ENCODE peak calls at places on chromosomes 11 and 22, in seven cellular contexts. A, V, N, E, P, J and M are unnamed samples.

GRCh38 chr11:121293276-121293569 is 652 bp downstream of the SC5D start:
- DNase-seq in A (peak; percentile 31), V (no peak), N (no peak), E (peak; percentile 66), P (no peak), J (no peak), M (no peak)

GRCh38 chr22:38756631-38757463 is 1.0 kb upstream of the SUN2 start:
- DNase-seq in A (no peak), V (no peak), N (no peak), E (no peak), P (no peak), J (no peak), M (peak; percentile 82)

GRCh38 chr11:10622957-10623787 is 54.7 kb upstream of the LYVE1 start:
- DNase-seq in A (no peak), V (no peak), N (peak; percentile 28), E (no peak), P (no peak), J (no peak), M (no peak)

GRCh38 chr11:131373326-131373725 is 2.9 kb downstream of the NTM start:
- DNase-seq in A (no peak), V (no peak), N (no peak), E (no peak), P (peak; percentile 85), J (no peak), M (no peak)

GRCh38 chr22:37462983-37463382 is 23.2 kb downstream of the MFNG start:
- DNase-seq in A (peak; percentile 49), V (peak; percentile 72), N (peak; percentile 81), E (peak; percentile 64), P (peak; percentile 74), J (peak; percentile 57), M (peak; percentile 50)

GRCh38 chr11:110430267-110431211 is 791 bp downstream of the FDX1 start:
- DNase-seq in A (peak; percentile 56), V (no peak), N (no peak), E (peak; percentile 75), P (peak; percentile 54), J (peak; percentile 12), M (peak; percentile 55)

GRCh38 chr11:13315517-13316432 is 38.2 kb downstream of the BMAL1 start:
- DNase-seq in A (no peak), V (no peak), N (no peak), E (no peak), P (no peak), J (no peak), M (no peak)

GRCh38 chr22:24772493-24773220 is 1.9 kb downstream of the PIWIL3 start:
- DNase-seq in A (peak; percentile 54), V (peak; percentile 79), N (peak; percentile 56), E (peak; percentile 74), P (peak; percentile 96), J (peak; percentile 30), M (no peak)

GRCh38 chr11:131584694-131585592 is 214.5 kb downstream of the NTM start:
- DNase-seq in A (no peak), V (peak; percentile 87), N (peak; percentile 91), E (no peak), P (peak; percentile 73), J (no peak), M (no peak)

GRCh38 chr11:110077866-110078325 is 15.3 kb upstream of the ZC3H12C start:
- DNase-seq in A (peak; percentile 78), V (no peak), N (no peak), E (peak; percentile 82), P (peak; percentile 28), J (no peak), M (peak; percentile 15)

GRCh38 chr22:40671369-40671768 is 7.9 kb upstream of the MCHR1 start:
- DNase-seq in A (no peak), V (no peak), N (no peak), E (no peak), P (no peak), J (no peak), M (no peak)

GRCh38 chr11:70862093-70862492 is 390.3 kb downstream of the SHANK2 start:
- DNase-seq in A (no peak), V (no peak), N (no peak), E (no peak), P (no peak), J (no peak), M (no peak)

GRCh38 chr11:13215157-13215556 is 62.4 kb upstream of the BMAL1 start:
- DNase-seq in A (peak; percentile 95), V (no peak), N (no peak), E (peak; percentile 83), P (no peak), J (no peak), M (peak; percentile 85)

GRCh38 chr22:48799227-48799970 is 1028.3 kb downstream of the BRD1 start:
- DNase-seq in A (no peak), V (no peak), N (no peak), E (no peak), P (no peak), J (no peak), M (no peak)

GRCh38 chr11:65613091-65613928 is 711 bp downstream of the MAP3K11 start:
- DNase-seq in A (no peak), V (no peak), N (no peak), E (no peak), P (no peak), J (no peak), M (no peak)

GRCh38 chr11:75627879-75628668 is 40.8 kb downstream of the MAP6 start:
- DNase-seq in A (peak; percentile 58), V (peak; percentile 53), N (no peak), E (peak; percentile 78), P (peak; percentile 10), J (no peak), M (no peak)

GRCh38 chr11:75631086-75631694 is 37.6 kb downstream of the MAP6 start:
- DNase-seq in A (peak; percentile 24), V (no peak), N (no peak), E (no peak), P (no peak), J (no peak), M (peak; percentile 29)

GRCh38 chr11:75632450-75632849 is 36.4 kb downstream of the MAP6 start:
- DNase-seq in A (no peak), V (no peak), N (no peak), E (no peak), P (no peak), J (no peak), M (no peak)

GRCh38 chr11:75625970-75626691 is 42.7 kb downstream of the MAP6 start:
- DNase-seq in A (peak; percentile 95), V (no peak), N (no peak), E (peak; percentile 95), P (peak; percentile 73), J (no peak), M (peak; percentile 33)

DNA sequence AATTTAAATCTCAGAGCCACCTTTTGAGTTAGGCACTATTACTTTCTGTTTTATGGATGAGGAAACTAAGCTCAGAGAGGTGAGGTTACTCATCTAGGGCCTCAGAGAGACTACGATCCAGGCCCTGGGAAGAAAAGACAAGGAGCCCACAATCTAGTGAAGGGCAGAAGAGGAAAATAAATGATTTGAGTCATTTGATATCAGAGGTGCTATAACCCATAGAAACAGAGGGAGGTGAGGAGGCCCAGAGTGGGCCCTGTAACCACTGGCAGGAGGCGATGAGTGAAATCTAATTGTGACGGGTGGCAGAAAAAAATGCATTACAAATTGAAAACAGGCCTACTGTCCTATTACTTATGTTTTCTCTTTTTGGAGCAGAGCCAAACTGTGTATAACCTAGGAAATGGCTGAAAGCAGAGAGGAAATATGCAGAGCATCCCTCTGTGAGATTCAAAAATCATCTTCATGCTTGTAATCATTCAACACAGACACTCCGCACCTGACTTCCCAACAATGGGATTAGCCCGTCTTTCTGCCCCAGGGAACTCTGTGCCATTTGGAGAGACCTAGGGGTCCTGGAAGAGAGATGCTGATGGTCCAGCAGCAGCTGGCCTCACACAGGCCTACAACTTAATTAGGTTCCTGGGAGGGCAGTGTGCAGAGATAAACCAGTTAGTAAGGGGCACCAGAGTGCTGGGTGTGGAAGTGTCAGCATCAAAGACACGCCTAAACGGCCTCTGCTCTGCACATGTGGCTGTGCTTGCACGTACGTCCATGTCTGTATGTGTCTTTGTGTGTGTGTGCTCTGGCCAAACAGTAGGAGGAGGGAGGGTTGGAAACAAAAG is 41.9 kb downstream of the MAP6 start:
- DNase-seq in A (peak; percentile 71), V (no peak), N (no peak), E (peak; percentile 76), P (no peak), J (no peak), M (no peak)
- H2BK120ac ChIP-seq in A (peak overlapping the region; percentile 80), V (no peak overlapping the region), N (no peak overlapping the region), E (no peak overlapping the region), P (no peak overlapping the region), J (no peak overlapping the region), M (no peak overlapping the region)

GRCh38 chr22:20786536-20786979 is 12.6 kb downstream of the SERPIND1 start:
- DNase-seq in A (no peak), V (no peak), N (no peak), E (no peak), P (no peak), J (no peak), M (no peak)
- H2AK5ac ChIP-seq in A (no peak overlapping the region), V (no peak overlapping the region), N (no peak overlapping the region), E (no peak overlapping the region), P (no peak overlapping the region), J (no peak overlapping the region), M (no peak overlapping the region)

GRCh38 chr11:1272531-1272930 is 36.9 kb downstream of the TOLLIP start:
- DNase-seq in A (no peak), V (no peak), N (no peak), E (no peak), P (no peak), J (no peak), M (no peak)

GRCh38 chr11:1270476-1270875 is 39.0 kb downstream of the TOLLIP start:
- DNase-seq in A (no peak), V (no peak), N (no peak), E (no peak), P (no peak), J (no peak), M (no peak)

GRCh38 chr11:1271406-1271805 is 38.0 kb downstream of the TOLLIP start:
- DNase-seq in A (no peak), V (no peak), N (no peak), E (no peak), P (no peak), J (no peak), M (no peak)

GRCh38 chr11:1271002-1271401 is 38.4 kb downstream of the TOLLIP start:
- DNase-seq in A (peak; percentile 12), V (no peak), N (no peak), E (peak; percentile 7), P (peak; percentile 67), J (no peak), M (no peak)

DNA sequence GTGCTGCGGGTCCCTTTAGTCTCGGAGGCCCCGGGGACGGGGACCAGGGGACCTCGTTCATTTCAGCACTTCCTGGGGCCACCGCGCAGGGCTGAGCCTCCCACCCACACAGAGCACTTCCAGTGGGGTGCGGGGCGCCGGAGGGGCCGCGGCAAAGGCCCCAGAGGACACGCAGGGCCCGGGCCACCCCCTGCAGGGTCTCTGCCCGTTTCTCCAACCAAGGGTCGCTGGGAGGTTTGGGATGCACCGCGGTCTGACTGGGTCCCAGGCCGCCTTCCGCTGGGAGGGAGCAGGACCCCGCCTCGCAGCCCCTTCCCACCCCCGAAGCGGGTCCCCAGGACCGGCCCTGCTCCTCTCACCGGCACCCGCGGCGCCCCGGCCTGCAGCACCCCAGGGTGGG is 37.5 kb downstream of the TOLLIP start:
- DNase-seq in A (no peak), V (no peak), N (no peak), E (no peak), P (no peak), J (no peak), M (no peak)
- H2BK120ac ChIP-seq in A (no peak overlapping the region), V (no peak overlapping the region), N (no peak overlapping the region), E (no peak overlapping the region), P (no peak overlapping the region), J (no peak overlapping the region), M (no peak overlapping the region)

DNA sequence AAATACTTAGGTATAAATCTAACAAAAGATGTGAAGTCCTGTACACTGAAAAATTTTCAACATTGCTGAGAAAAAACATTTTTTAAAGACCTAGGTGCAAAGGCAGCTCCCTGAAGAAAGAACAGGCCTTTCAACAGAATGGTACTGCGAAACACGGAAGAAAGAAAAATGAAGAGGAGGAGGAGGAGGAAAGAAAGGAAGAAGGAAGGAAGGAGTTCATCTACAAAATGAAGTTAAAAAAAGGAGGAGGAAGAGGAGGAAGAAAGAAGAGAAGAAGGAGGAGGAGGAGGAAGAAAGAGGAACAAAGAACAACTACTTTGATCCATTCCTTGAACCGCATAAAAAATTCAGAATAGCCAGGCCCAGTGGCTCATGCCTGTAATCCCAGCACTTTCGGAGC is 29.5 kb downstream of the DGCR2 start:
- DNase-seq in A (no peak), V (no peak), N (no peak), E (no peak), P (no peak), J (no peak), M (no peak)
- H2AK5ac ChIP-seq in A (no peak overlapping the region), V (no peak overlapping the region), N (no peak overlapping the region), E (no peak overlapping the region), P (no peak overlapping the region), J (no peak overlapping the region), M (no peak overlapping the region)